ENCODE peak calls at places on chromosomes 13 and 19, in five cellular contexts. K is HepG2, G is K562, Q is H1, W is GM12878. T is an unnamed sample.

GRCh38 chr13:51585696-51586095 is 1.4 kb downstream of the WDFY2 start:
- DNase-seq in G (peak; percentile 17), W (no peak), Q (no peak), K (no peak), T (no peak)

GRCh38 chr13:19093437-19093836 is 88.2 kb downstream of the TUBA3C start:
- DNase-seq in Q (no peak), G (no peak), W (no peak), K (no peak), T (no peak)

GRCh38 chr13:111153279-111153976 is 38.3 kb downstream of the ARHGEF7 start:
- DNase-seq in Q (peak; percentile 99), G (peak; percentile 90), K (peak; percentile 88), W (no peak), T (peak; percentile 94)

GRCh38 chr13:108621421-108621820 is 8.0 kb upstream of the MYO16 start:
- DNase-seq in Q (no peak), W (no peak), G (no peak), K (no peak), T (no peak)

GRCh38 chr19:14383898-14384669 is 2.8 kb downstream of the ADGRE5 start:
- DNase-seq in G (peak; percentile 72), Q (no peak), W (no peak), K (no peak), T (no peak)

GRCh38 chr19:19591133-19591825 is 27.2 kb downstream of the PBX4 start:
- DNase-seq in W (peak; percentile 84), K (peak; percentile 23), G (no peak), Q (no peak), T (peak; percentile 51)

GRCh38 chr19:34365463-34366401 is 736 bp downstream of the GPI start:
- DNase-seq in G (peak; percentile 68), W (no peak), Q (peak; percentile 60), K (no peak), T (peak; percentile 47)

GRCh38 chr19:50173144-50173543 is 10.1 kb upstream of the IZUMO2 start:
- DNase-seq in W (peak; percentile 36), G (peak; percentile 14), K (no peak), Q (no peak), T (no peak)

GRCh38 chr13:50128406-50129048 is 113.3 kb downstream of the KCNRG start:
- DNase-seq in Q (no peak), K (no peak), G (no peak), W (no peak), T (peak; percentile 59)

GRCh38 chr19:5803752-5804515 is 933 bp upstream of the NRTN start:
- DNase-seq in Q (peak; percentile 100), G (peak; percentile 97), W (peak; percentile 39), K (peak; percentile 83), T (peak; percentile 96)

GRCh38 chr19:29542327-29542726 is 16.5 kb downstream of the VSTM2B start:
- DNase-seq in Q (no peak), G (no peak), K (no peak), W (no peak), T (no peak)

GRCh38 chr13:98835156-98835555 is 82.7 kb upstream of the SLC15A1 start:
- DNase-seq in K (no peak), G (no peak), Q (no peak), W (no peak), T (no peak)

GRCh38 chr13:28582225-28582891 is 76.6 kb upstream of the POMP start:
- DNase-seq in Q (no peak), W (no peak), K (no peak), G (peak; percentile 74), T (no peak)

GRCh38 chr19:21020298-21021227 is at the start of gene ZNF430:
- DNase-seq in Q (peak; percentile 95), K (peak; percentile 97), W (peak; percentile 94), G (peak; percentile 97), T (peak; percentile 100)

GRCh38 chr13:94192576-94192975 is 286.9 kb downstream of the DCT start:
- DNase-seq in Q (peak; percentile 74), G (peak; percentile 1), K (peak; percentile 30), W (no peak), T (peak; percentile 63)

DNA sequence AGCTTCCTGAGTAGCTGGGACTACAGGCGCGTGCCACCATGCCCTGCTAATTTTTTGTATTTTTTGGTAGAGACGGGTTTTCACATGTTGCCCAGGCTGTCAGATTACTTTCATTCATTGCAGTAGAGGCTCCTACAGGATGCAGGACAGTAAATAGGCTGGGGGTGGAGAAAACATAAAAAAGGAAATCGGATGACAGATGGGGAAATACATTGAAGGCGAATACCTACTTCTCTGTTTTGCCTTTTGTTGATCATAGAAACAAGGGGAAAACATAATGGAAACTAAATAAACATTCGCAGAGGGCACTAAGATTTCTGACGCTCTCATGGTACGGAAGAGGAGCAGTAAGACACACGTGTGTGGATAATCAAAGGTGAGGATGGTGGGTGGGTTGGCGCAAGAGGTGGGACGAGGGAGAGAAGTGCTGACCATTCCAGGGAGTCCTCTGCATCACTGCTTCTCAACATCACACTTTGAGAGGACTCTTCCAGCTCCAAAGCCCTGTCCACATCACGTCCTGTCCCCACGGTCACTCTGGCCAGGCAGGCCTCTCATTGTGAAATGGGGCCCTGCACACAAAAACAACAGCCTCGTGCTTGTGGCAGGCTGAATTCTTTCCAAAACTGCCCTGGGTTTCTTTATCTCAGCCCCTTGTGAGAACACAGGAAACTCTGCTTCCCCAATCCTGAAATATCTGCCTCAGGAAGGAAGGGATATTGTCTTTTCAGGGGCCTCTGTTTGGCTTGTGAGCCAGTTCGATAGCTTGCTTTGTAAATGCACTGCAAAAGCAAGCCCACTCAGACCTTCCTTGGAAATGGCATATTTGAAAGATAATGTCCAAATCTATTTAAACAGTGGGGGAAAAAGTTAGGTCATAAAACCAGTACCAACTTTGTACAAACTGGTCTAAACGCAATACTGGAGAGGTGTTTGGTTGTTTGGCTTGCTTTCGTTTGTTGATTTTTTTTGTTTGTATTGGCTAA is 188.5 kb downstream of the FOXO1 start:
- DNase-seq in W (no peak), K (peak; percentile 75), G (no peak), Q (no peak), T (no peak)
- TF ChIP-seq POLR2AphosphoS5 in W (no peak), K (no peak), G (no peak), Q (no peak), T (no peak)

GRCh38 chr13:102401305-102401704 is 543 bp downstream of the FGF14 start:
- DNase-seq in G (no peak), K (no peak), Q (no peak), W (no peak), T (no peak)
- H2AFZ ChIP-seq in G (no peak overlapping the region), K (no peak overlapping the region), Q (no peak overlapping the region), W (no peak overlapping the region), T (peak overlapping the region; percentile 97)

DNA sequence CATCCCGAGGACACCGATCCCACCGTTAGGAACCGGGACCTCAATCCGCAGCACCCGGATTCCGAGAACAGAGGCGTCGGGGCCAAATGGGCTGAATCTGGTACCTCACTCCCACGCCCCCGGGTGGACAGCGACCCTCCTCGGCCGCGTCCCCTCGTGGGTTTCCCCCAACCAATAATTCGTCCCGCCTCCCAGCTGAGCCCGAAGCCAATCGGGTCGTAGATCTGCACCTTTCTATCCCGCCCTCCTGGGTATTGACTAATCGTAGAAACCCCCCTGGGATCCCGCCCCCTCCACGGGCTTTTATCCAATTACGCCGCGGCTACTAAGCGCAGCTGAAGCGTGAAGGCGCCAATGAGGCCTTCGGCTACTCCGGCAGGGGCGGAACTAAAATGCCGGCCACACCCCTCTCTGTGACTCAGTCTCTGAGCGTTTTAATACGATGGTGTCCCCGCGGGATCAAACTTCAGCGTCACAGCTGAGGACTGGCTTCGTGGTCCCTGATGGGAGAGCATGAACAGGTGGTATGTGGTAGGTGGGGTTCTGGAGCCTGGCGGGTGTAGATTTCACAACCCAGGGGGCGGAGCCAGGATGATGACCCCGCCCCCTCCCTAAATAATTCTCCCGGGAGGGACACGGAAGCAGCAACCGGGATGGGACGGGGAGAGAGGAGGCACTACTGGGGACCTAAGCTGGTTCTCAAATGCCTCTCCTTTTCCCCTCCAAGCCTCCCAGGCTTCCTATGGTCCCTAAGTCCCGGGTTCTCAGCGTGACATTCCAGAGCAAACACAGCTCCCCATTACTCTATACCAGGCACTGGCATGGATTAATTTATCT is at the start of the genes CCDC159 and TMEM205:
- DNase-seq in G (peak; percentile 99), K (peak; percentile 97), Q (peak; percentile 96), W (peak; percentile 97), T (peak; percentile 100)
- TF ChIP-seq CREB1 in G (peak; percentile 81), K (peak; percentile 89), Q (peak; percentile 88), W (peak; percentile 92), T (peak; percentile 82)

DNA sequence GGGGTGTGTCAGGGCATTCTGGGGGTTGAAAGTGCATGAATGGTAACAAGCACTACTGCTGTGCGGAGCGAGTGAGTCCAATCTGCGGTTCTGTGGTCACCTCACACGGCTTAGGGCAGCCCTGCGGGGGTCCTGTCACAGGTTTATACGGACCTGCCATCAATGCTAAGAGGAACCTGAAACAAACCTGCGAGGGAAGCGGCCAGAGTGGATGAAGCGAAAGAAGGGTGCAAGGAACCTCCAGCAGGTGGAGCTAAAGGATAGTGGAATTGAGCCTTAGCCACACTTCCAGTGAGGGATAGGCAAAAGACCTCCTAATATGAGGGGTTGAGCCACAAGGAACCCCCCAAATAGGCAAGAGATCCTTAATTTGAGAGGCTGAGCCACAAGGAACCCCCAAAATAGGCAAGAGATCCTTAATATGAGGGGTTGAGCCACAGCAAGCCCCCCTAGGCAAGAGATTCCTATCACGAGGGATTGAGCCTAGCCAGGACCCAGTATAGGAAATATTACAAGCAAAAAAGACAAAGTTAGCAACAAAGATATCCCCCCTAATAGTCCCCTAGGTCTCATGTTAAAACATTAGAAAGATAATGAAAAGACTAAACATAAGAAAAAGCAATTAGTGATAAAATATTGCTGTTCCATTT is 6.3 kb upstream of the ZNF69 start:
- DNase-seq in K (peak; percentile 49), G (peak; percentile 77), Q (peak; percentile 83), W (peak; percentile 17), T (peak; percentile 89)
- TF ChIP-seq POLR2AphosphoS5 in K (no peak), G (no peak), Q (no peak), W (no peak), T (no peak)

GRCh38 chr19:7516281-7516862 is 469 bp downstream of the ZNF358 start:
- DNase-seq in Q (peak; percentile 51), K (no peak), G (no peak), W (no peak), T (peak; percentile 41)

GRCh38 chr19:7513809-7514642 is 1.9 kb upstream of the ZNF358 start:
- DNase-seq in Q (no peak), G (no peak), K (no peak), W (no peak), T (no peak)

GRCh38 chr19:7516878-7517277 is 975 bp downstream of the ZNF358 start:
- DNase-seq in G (no peak), W (no peak), K (no peak), Q (no peak), T (no peak)

GRCh38 chr19:7515471-7516226 is at the start of gene ZNF358:
- DNase-seq in W (no peak), K (peak; percentile 31), Q (peak; percentile 88), G (peak; percentile 82), T (peak; percentile 93)

GRCh38 chr19:7515091-7515470 is 822 bp upstream of the ZNF358 start:
- DNase-seq in W (no peak), G (no peak), Q (no peak), K (no peak), T (no peak)
- H2AFZ ChIP-seq in W (no peak overlapping the region), G (peak overlapping the region; percentile 94), Q (peak overlapping the region; percentile 34), K (peak overlapping the region; percentile 93), T (peak overlapping the region; percentile 98)

GRCh38 chr13:112625698-112626097 is 37.7 kb upstream of the TUBGCP3 start:
- DNase-seq in G (no peak), K (no peak), Q (no peak), W (no peak), T (no peak)

GRCh38 chr13:112626124-112626523 is 38.2 kb upstream of the TUBGCP3 start:
- DNase-seq in G (no peak), W (no peak), K (no peak), Q (no peak), T (no peak)

GRCh38 chr13:112629161-112629560 is 41.2 kb upstream of the TUBGCP3 start:
- DNase-seq in G (no peak), Q (no peak), K (no peak), W (no peak), T (no peak)

GRCh38 chr13:112626761-112627160 is 38.8 kb upstream of the TUBGCP3 start:
- DNase-seq in K (no peak), G (no peak), W (no peak), Q (no peak), T (no peak)

GRCh38 chr13:112627161-112627560 is 39.2 kb upstream of the TUBGCP3 start:
- DNase-seq in Q (no peak), G (no peak), W (no peak), K (no peak), T (no peak)
- TF ChIP-seq CREB1 in Q (no peak), G (no peak), W (no peak), K (no peak), T (no peak)

T was measured in GM23338.